ENCODE peak calls at places on chromosomes 5 and 9, in ten cellular contexts. D is RWPE1, A is upper lobe of right lung, I is tibial nerve, T is coronary artery, U is A673, C is cardiac muscle cell, Q is GM13976, S is cardiac fibroblast, L is lower leg skin. H is an unnamed sample.

GRCh38 chr9:34426340-34427074 is 31.9 kb downstream of the FAM219A start:
- DNase-seq in S (no peak), C (no peak), U (no peak), A (no peak), Q (no peak), I (no peak), D (no peak), L (no peak), T (no peak), H (no peak)

GRCh38 chr5:55530669-55531068 is 4.1 kb downstream of the PLPP1 start:
- DNase-seq in I (no peak), C (no peak), L (no peak), D (no peak), T (no peak), U (no peak), A (no peak), Q (no peak), S (no peak), H (no peak)

GRCh38 chr5:31751620-31752019 is 112.7 kb downstream of the PDZD2 start:
- DNase-seq in L (no peak), S (no peak), T (no peak), C (no peak), Q (no peak), A (no peak), U (no peak), D (no peak), I (no peak), H (no peak)

GRCh38 chr5:120632430-120632829 is 168.3 kb downstream of the PRR16 start:
- DNase-seq in I (no peak), Q (no peak), T (no peak), S (no peak), C (no peak), A (no peak), D (no peak), L (no peak), U (no peak), H (no peak)

GRCh38 chr5:141547488-141547887 is 58.6 kb downstream of the PCDHGC5 start:
- DNase-seq in I (no peak), U (no peak), Q (no peak), C (peak; percentile 49), T (no peak), A (no peak), D (no peak), S (peak; percentile 51), L (no peak), H (no peak)

GRCh38 chr5:82772281-82772680 is 304.9 kb downstream of the TMEM167A start:
- DNase-seq in I (no peak), Q (no peak), T (no peak), D (no peak), A (no peak), S (no peak), L (no peak), U (no peak), C (no peak), H (no peak)

GRCh38 chr9:133712221-133713100 is 25.7 kb downstream of the SARDH start:
- DNase-seq in L (no peak), U (no peak), C (no peak), S (no peak), I (no peak), T (no peak), Q (no peak), A (peak; percentile 44), D (no peak), H (no peak)

GRCh38 chr9:109320338-109320733 is 523 bp downstream of the EPB41L4B start:
- DNase-seq in L (no peak), I (no peak), C (no peak), T (no peak), Q (peak; percentile 65), S (no peak), D (no peak), U (no peak), A (no peak), H (no peak)

GRCh38 chr9:93172646-93173364 is 11.1 kb upstream of the WNK2 start:
- DNase-seq in C (no peak), Q (no peak), S (no peak), A (no peak), D (no peak), T (no peak), U (no peak), L (no peak), I (no peak), H (no peak)

GRCh38 chr5:150186796-150187356 is 3.0 kb upstream of the SLC6A7 start:
- DNase-seq in I (no peak), D (no peak), Q (no peak), T (no peak), L (no peak), U (no peak), C (no peak), A (no peak), S (no peak), H (no peak)

GRCh38 chr5:170338933-170339779 is 41.6 kb upstream of the LCP2 start:
- DNase-seq in A (no peak), C (no peak), S (no peak), L (peak; percentile 82), U (no peak), T (peak; percentile 65), Q (peak; percentile 77), I (no peak), D (peak; percentile 48), H (no peak)

GRCh38 chr9:133657120-133657661 is 21.0 kb downstream of the DBH start:
- DNase-seq in S (peak; percentile 50), U (no peak), L (no peak), A (no peak), T (no peak), C (peak; percentile 23), I (no peak), Q (no peak), D (no peak), H (no peak)

GRCh38 chr9:3398232-3398648 is 127.6 kb downstream of the RFX3 start:
- DNase-seq in U (peak; percentile 3), Q (peak; percentile 19), D (no peak), S (no peak), I (no peak), A (no peak), C (no peak), T (no peak), L (no peak), H (no peak)

GRCh38 chr5:120345947-120346346 is 118.2 kb upstream of the PRR16 start:
- DNase-seq in A (no peak), S (no peak), I (no peak), L (no peak), D (no peak), U (no peak), Q (no peak), C (no peak), T (no peak), H (no peak)

GRCh38 chr9:98864257-98865180 is 57.0 kb downstream of the GALNT12 start:
- DNase-seq in U (no peak), A (no peak), L (peak; percentile 86), C (peak; percentile 63), I (peak; percentile 21), D (no peak), Q (no peak), T (no peak), S (peak; percentile 59), H (no peak)

GRCh38 chr9:81461196-81461595 is 228.2 kb downstream of the TLE1 start:
- DNase-seq in L (no peak), U (no peak), T (no peak), I (no peak), Q (no peak), C (peak; percentile 56), D (no peak), A (no peak), S (no peak), H (no peak)

GRCh38 chr5:126959188-126959587 is 71.2 kb downstream of the MARCHF3 start:
- DNase-seq in C (no peak), L (no peak), A (no peak), U (no peak), S (no peak), I (no peak), T (no peak), D (no peak), Q (no peak), H (no peak)

GRCh38 chr9:26324787-26325186 is 567.8 kb downstream of the CAAP1 start:
- DNase-seq in A (no peak), S (no peak), L (no peak), I (no peak), U (no peak), Q (no peak), C (peak; percentile 67), D (no peak), T (no peak), H (no peak)

GRCh38 chr5:138276402-138277054 is 2.1 kb upstream of the GFRA3 start:
- DNase-seq in S (no peak), L (no peak), I (no peak), Q (no peak), T (no peak), D (no peak), A (no peak), C (no peak), U (no peak), H (no peak)
- TF ChIP-seq CTCF in S (no peak), L (no peak), I (no peak), Q (no peak), T (no peak), D (no peak), A (no peak), C (no peak), U (no peak), H (no peak)

GRCh38 chr5:160047362-160047761 is 38.4 kb downstream of the TTC1 start:
- DNase-seq in L (no peak), D (no peak), I (no peak), A (no peak), Q (no peak), T (no peak), S (no peak), C (no peak), U (no peak), H (no peak)
- TF ChIP-seq CTCF in L (no peak), D (no peak), I (no peak), A (no peak), Q (no peak), T (no peak), S (no peak), C (no peak), U (no peak), H (no peak)

GRCh38 chr5:149060325-149060724 is 2.5 kb downstream of the SH3TC2 start:
- DNase-seq in C (peak; percentile 55), U (peak; percentile 42), L (no peak), T (no peak), S (peak; percentile 68), D (peak; percentile 16), I (no peak), Q (no peak), A (no peak), H (no peak)
- TF ChIP-seq CTCF in C (no peak), U (no peak), L (no peak), T (no peak), S (no peak), D (no peak), I (no peak), Q (no peak), A (no peak), H (no peak)

DNA sequence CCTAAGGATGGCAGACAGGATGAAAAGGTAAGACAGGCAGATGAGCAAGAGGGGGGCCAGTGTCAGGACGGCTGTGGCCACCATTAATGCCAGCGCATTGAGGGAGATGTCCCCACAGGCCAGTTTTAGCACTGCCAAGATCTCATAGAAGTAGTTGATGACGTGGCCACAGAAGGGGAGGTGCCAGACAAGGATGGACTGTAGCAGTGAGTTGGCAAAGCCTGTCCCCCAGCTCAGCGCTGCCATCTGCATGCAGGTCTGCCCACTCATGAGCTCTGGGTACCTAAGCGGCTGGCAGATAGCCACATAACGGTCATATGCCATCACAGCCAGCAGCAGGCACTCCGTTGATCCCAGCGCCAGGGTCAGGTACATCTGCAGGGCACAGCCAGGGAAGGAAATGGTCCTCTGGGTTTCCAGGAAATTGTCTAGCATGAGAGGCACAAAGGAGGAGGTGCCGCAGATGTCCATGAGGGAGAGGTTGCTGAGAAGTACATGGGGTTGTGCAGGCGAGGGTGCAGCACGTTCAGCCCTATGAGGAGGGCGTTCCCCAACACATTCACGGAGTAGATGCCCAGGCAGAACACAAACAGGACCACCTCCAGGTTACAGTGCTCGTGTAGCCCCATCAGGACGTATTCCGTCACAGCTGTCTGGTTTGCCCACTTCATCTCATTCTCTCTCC is 10.7 kb downstream of the OR13J1 start:
- DNase-seq in T (peak; percentile 70), L (no peak), Q (no peak), S (peak; percentile 11), C (peak; percentile 6), A (no peak), D (no peak), I (no peak), U (peak; percentile 22), H (peak; percentile 45)
- TF ChIP-seq CTCF in T (no peak), L (no peak), Q (no peak), S (no peak), C (no peak), A (no peak), D (no peak), I (no peak), U (no peak), H (no peak)